ENCODE peak calls at places on chromosomes 4 and X, in four cellular contexts. One of them, this sample, is unnamed.

GRCh38 chr4:7332216-7333023 is 102.3 kb downstream of the PSAPL1 start:
- DNase-seq in HL-60: no peak
- DNase-seq in GM12878: no peak
- DNase-seq in K562: no peak
- DNase-seq in this sample: no peak

GRCh38 chr4:147360301-147360700 is 120.6 kb upstream of the EDNRA start:
- DNase-seq in HL-60: no peak
- DNase-seq in GM12878: no peak
- DNase-seq in K562: no peak
- DNase-seq in this sample: no peak

GRCh38 chr4:163755013-163755412 is 260.5 kb downstream of the TMA16 start:
- DNase-seq in HL-60: no peak
- DNase-seq in K562: no peak
- DNase-seq in GM12878: peak
- DNase-seq in this sample: no peak

GRCh38 chrX:118726887-118727685 is at the start of gene IL13RA1:
- DNase-seq in GM12878: no peak
- DNase-seq in HL-60: peak
- DNase-seq in K562: peak
- DNase-seq in this sample: no peak

GRCh38 chrX:53089224-53089842 is 4.6 kb upstream of the KANTR start:
- DNase-seq in GM12878: no peak
- DNase-seq in HL-60: no peak
- DNase-seq in K562: peak
- DNase-seq in this sample: no peak

GRCh38 chr4:30719363-30720020 is 677 bp upstream of the PCDH7 start:
- DNase-seq in HL-60: no peak
- DNase-seq in K562: no peak
- DNase-seq in GM12878: no peak
- DNase-seq in this sample: no peak

GRCh38 chr4:4901877-4902276 is 42.4 kb downstream of the MSX1 start:
- DNase-seq in GM12878: no peak
- DNase-seq in K562: no peak
- DNase-seq in HL-60: no peak
- DNase-seq in this sample: no peak

GRCh38 chrX:83845397-83845796 is 15.5 kb upstream of the CYLC1 start:
- DNase-seq in K562: peak
- DNase-seq in HL-60: peak
- DNase-seq in GM12878: no peak
- DNase-seq in this sample: no peak

GRCh38 chrX:123610915-123611314 is 121.9 kb downstream of the THOC2 start:
- DNase-seq in GM12878: no peak
- DNase-seq in HL-60: no peak
- DNase-seq in K562: no peak
- DNase-seq in this sample: no peak

GRCh38 chr4:154714339-154715040 is 29.3 kb upstream of the LRAT start:
- DNase-seq in HL-60: no peak
- DNase-seq in K562: no peak
- DNase-seq in GM12878: no peak
- DNase-seq in this sample: no peak

GRCh38 chr4:75845992-75846391 is 56.3 kb downstream of the PPEF2 start:
- DNase-seq in HL-60: no peak
- DNase-seq in K562: no peak
- DNase-seq in GM12878: no peak
- DNase-seq in this sample: no peak

GRCh38 chr4:1202526-1203378 is 30.4 kb upstream of the SPON2 start:
- DNase-seq in K562: no peak
- DNase-seq in HL-60: no peak
- DNase-seq in GM12878: no peak
- DNase-seq in this sample: no peak

GRCh38 chr4:86918539-86919072 is 16.2 kb upstream of the AFF1 start:
- DNase-seq in GM12878: no peak
- DNase-seq in K562: no peak
- DNase-seq in HL-60: no peak
- DNase-seq in this sample: no peak

GRCh38 chr4:137203601-137204000 is 328.7 kb downstream of the PCDH18 start:
- DNase-seq in HL-60: no peak
- DNase-seq in K562: no peak
- DNase-seq in GM12878: no peak
- DNase-seq in this sample: no peak

GRCh38 chr4:121728798-121729226 is 32.0 kb upstream of the ANXA5 start:
- DNase-seq in GM12878: no peak
- DNase-seq in HL-60: no peak
- DNase-seq in K562: no peak
- DNase-seq in this sample: no peak

GRCh38 chrX:133364201-133364600 is 51.1 kb downstream of the GPC4 start:
- DNase-seq in HL-60: no peak
- DNase-seq in K562: no peak
- DNase-seq in GM12878: no peak
- DNase-seq in this sample: no peak

GRCh38 chrX:133362538-133362937 is 52.8 kb downstream of the GPC4 start:
- DNase-seq in K562: no peak
- DNase-seq in HL-60: no peak
- DNase-seq in GM12878: no peak
- DNase-seq in this sample: no peak

GRCh38 chrX:133359466-133359865 is 55.8 kb downstream of the GPC4 start:
- DNase-seq in HL-60: no peak
- DNase-seq in GM12878: no peak
- DNase-seq in K562: no peak
- DNase-seq in this sample: no peak
- TF ChIP-seq POLR2AphosphoS5 in HL-60: no peak
- TF ChIP-seq POLR2AphosphoS5 in GM12878: no peak
- TF ChIP-seq POLR2AphosphoS5 in K562: no peak
- TF ChIP-seq POLR2AphosphoS5 in this sample: no peak

GRCh38 chr4:185755451-185755850 is 56.5 kb downstream of the SORBS2 start:
- DNase-seq in K562: no peak
- DNase-seq in HL-60: no peak
- DNase-seq in GM12878: no peak
- DNase-seq in this sample: no peak

GRCh38 chr4:185752881-185753280 is 59.1 kb downstream of the SORBS2 start:
- DNase-seq in GM12878: no peak
- DNase-seq in K562: no peak
- DNase-seq in HL-60: no peak
- DNase-seq in this sample: no peak

GRCh38 chr4:185758807-185759206 is 53.2 kb downstream of the SORBS2 start:
- DNase-seq in GM12878: no peak
- DNase-seq in HL-60: no peak
- DNase-seq in K562: no peak
- DNase-seq in this sample: no peak

GRCh38 chr4:185754961-185755360 is 57.0 kb downstream of the SORBS2 start:
- DNase-seq in K562: no peak
- DNase-seq in HL-60: no peak
- DNase-seq in GM12878: no peak
- DNase-seq in this sample: no peak
- TF ChIP-seq SPI1 in K562: no peak
- TF ChIP-seq SPI1 in HL-60: no peak
- TF ChIP-seq SPI1 in GM12878: no peak
- TF ChIP-seq SPI1 in this sample: no peak

GRCh38 chrX:31225819-31226218 is 154.0 kb upstream of the FTHL17 start:
- DNase-seq in GM12878: no peak
- DNase-seq in K562: no peak
- DNase-seq in HL-60: no peak
- DNase-seq in this sample: no peak
- TF ChIP-seq POLR2AphosphoS5 in GM12878: no peak
- TF ChIP-seq POLR2AphosphoS5 in K562: no peak
- TF ChIP-seq POLR2AphosphoS5 in HL-60: no peak
- TF ChIP-seq POLR2AphosphoS5 in this sample: no peak

DNA sequence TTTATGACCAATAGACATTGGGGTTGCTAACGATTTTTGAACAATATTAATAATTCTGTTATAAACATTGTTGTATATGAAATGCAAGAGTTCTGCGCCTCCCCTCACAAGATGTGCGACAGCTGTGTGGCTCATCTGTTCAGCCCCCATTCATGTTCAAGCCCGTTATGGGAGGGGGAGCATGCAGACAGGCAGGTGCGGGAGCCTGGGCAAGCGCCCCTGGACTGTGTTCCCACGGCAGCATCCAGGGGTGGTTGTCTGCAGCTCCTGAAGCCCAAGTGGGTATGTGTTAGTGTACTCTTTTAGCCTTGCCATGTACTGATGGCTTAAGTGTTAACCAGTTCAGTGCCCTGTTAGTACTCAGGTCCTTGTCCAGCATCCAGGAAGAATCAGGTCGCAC is 34.6 kb downstream of the UGT2A3 start:
- DNase-seq in GM12878: no peak
- DNase-seq in HL-60: no peak
- DNase-seq in K562: no peak
- DNase-seq in this sample: no peak
- TF ChIP-seq SPI1 in GM12878: no peak
- TF ChIP-seq SPI1 in HL-60: no peak
- TF ChIP-seq SPI1 in K562: no peak
- TF ChIP-seq SPI1 in this sample: no peak

GRCh38 chr4:101175896-101176676 is 171.2 kb downstream of the PPP3CA start:
- DNase-seq in HL-60: no peak
- DNase-seq in K562: no peak
- DNase-seq in GM12878: no peak
- DNase-seq in this sample: no peak

GRCh38 chr4:101178731-101179130 is 168.6 kb downstream of the PPP3CA start:
- DNase-seq in HL-60: no peak
- DNase-seq in K562: no peak
- DNase-seq in GM12878: no peak
- DNase-seq in this sample: no peak

GRCh38 chr4:101177146-101177545 is 170.2 kb downstream of the PPP3CA start:
- DNase-seq in GM12878: no peak
- DNase-seq in HL-60: no peak
- DNase-seq in K562: no peak
- DNase-seq in this sample: no peak

GRCh38 chr4:101171747-101172146 is 175.6 kb downstream of the PPP3CA start:
- DNase-seq in HL-60: no peak
- DNase-seq in GM12878: no peak
- DNase-seq in K562: no peak
- DNase-seq in this sample: no peak

DNA sequence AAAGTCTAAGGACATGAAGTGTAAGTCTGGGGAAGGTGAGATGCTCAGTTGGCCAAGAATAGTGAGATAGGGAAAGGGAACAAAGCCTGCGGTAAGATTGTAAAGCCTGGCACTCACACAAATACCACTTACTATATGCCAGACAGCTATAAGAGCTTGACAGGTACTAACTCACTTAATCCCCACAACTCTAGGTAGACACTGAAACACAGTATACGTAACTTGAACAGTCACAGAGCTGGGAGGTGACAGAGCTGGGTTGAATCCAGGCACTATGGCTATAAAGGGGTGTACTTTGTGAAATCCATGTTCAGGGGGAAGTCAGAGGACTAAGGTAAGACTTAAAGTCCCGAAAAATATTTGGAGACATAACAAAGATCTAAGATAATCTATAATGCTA is 172.6 kb downstream of the PPP3CA start:
- DNase-seq in GM12878: no peak
- DNase-seq in HL-60: no peak
- DNase-seq in K562: no peak
- DNase-seq in this sample: no peak
- TF ChIP-seq POLR2AphosphoS5 in GM12878: no peak
- TF ChIP-seq POLR2AphosphoS5 in HL-60: no peak
- TF ChIP-seq POLR2AphosphoS5 in K562: no peak
- TF ChIP-seq POLR2AphosphoS5 in this sample: no peak

DNA sequence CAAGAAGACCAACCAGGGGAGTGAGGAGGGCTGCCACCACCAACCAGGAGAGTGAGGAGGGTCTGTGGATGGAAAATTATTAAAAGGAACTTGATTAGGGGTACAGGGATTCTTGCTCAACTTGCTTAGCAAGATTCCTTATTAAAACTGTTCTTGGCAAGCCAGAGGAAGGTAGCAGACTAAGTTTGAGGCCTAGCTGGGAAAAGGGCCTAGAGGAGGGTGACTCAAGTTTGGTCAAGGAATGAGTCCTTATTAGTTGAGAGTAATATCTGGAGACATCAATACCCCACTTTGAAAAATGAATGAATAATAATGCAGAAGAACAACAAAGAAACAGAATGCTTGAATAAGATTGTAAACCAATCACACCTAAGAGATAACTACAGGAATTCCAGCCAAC is 612.4 kb upstream of the ZFP42 start:
- DNase-seq in HL-60: no peak
- DNase-seq in GM12878: no peak
- DNase-seq in K562: no peak
- DNase-seq in this sample: no peak
- TF ChIP-seq SPI1 in HL-60: no peak
- TF ChIP-seq SPI1 in GM12878: no peak
- TF ChIP-seq SPI1 in K562: no peak
- TF ChIP-seq SPI1 in this sample: no peak

GRCh38 chr4:54228064-54228527 is 997 bp upstream of the PDGFRA start:
- DNase-seq in K562: peak
- DNase-seq in HL-60: no peak
- DNase-seq in GM12878: no peak
- DNase-seq in this sample: peak
- TF ChIP-seq POLR2AphosphoS5 in K562: no peak
- TF ChIP-seq POLR2AphosphoS5 in HL-60: no peak
- TF ChIP-seq POLR2AphosphoS5 in GM12878: no peak
- TF ChIP-seq POLR2AphosphoS5 in this sample: no peak

GRCh38 chrX:21966866-21967265 is 26.4 kb downstream of the SMS start:
- DNase-seq in HL-60: no peak
- DNase-seq in K562: no peak
- DNase-seq in GM12878: no peak
- DNase-seq in this sample: no peak
- TF ChIP-seq SPI1 in HL-60: no peak
- TF ChIP-seq SPI1 in K562: no peak
- TF ChIP-seq SPI1 in GM12878: no peak
- TF ChIP-seq SPI1 in this sample: no peak

GRCh38 chrX:65811558-65812228 is 144.2 kb downstream of the MSN start:
- DNase-seq in K562: no peak
- DNase-seq in HL-60: no peak
- DNase-seq in GM12878: no peak
- DNase-seq in this sample: no peak
- TF ChIP-seq POLR2AphosphoS5 in K562: no peak
- TF ChIP-seq POLR2AphosphoS5 in HL-60: no peak
- TF ChIP-seq POLR2AphosphoS5 in GM12878: no peak
- TF ChIP-seq POLR2AphosphoS5 in this sample: no peak

GRCh38 chr4:182808673-182809416 is 108.3 kb downstream of the DCTD start:
- DNase-seq in K562: no peak
- DNase-seq in HL-60: peak
- DNase-seq in GM12878: peak
- DNase-seq in this sample: peak
- TF ChIP-seq SPI1 in K562: no peak
- TF ChIP-seq SPI1 in HL-60: peak
- TF ChIP-seq SPI1 in GM12878: peak
- TF ChIP-seq SPI1 in this sample: peak